ENCODE peak calls at places on chromosomes 4 and X, in eight cellular contexts. X, A, B, Q, L, F, G and P are unnamed samples. For H3K9me3 and H3K4me1, the result is how much of the 10 kb centered on the place peaks cover.

GRCh38 chr4:55158957-55159356 is 33.6 kb upstream of the KDR start:
- DNase-seq in X (no peak), A (no peak), B (no peak), Q (no peak), L (no peak), F (no peak), G (no peak), P (no peak)

GRCh38 chrX:30957753-30958152 is 68.7 kb upstream of the TAB3 start:
- DNase-seq in X (no peak), A (no peak), B (no peak), Q (no peak), L (peak), F (no peak), G (no peak), P (peak)

GRCh38 chrX:131854586-131854985 is 168.5 kb upstream of the STK26 start:
- DNase-seq in X (no peak), A (peak), B (no peak), Q (no peak), L (peak), F (peak), G (no peak), P (no peak)

GRCh38 chr4:75633846-75634245 is 3.5 kb upstream of the CDKL2 start:
- DNase-seq in X (no peak), A (no peak), B (no peak), Q (no peak), L (peak), F (no peak), G (no peak), P (no peak)

GRCh38 chr4:8160572-8160971 is 2.0 kb upstream of the ABLIM2 start:
- DNase-seq in X (no peak), A (no peak), B (no peak), Q (no peak), L (no peak), F (no peak), G (no peak), P (no peak)

GRCh38 chr4:143667461-143667860 is 33.0 kb downstream of the FREM3 start:
- DNase-seq in X (peak), A (peak), B (peak), Q (no peak), L (no peak), F (no peak), G (peak), P (no peak)

GRCh38 chr4:11529625-11530201 is 101.0 kb upstream of the HS3ST1 start:
- DNase-seq in X (no peak), A (no peak), B (no peak), Q (no peak), L (peak), F (no peak), G (no peak), P (peak)

GRCh38 chrX:13101439-13102139 is 57.2 kb upstream of the FAM9C start:
- DNase-seq in X (peak), A (peak), B (peak), Q (peak), L (peak), F (no peak), G (peak), P (peak)

GRCh38 chrX:15240414-15240813 is 29.5 kb downstream of the ASB9 start:
- DNase-seq in X (no peak), A (no peak), B (no peak), Q (no peak), L (no peak), F (no peak), G (no peak), P (no peak)

GRCh38 chrX:15245896-15246295 is 24.0 kb downstream of the ASB9 start:
- DNase-seq in X (no peak), A (no peak), B (no peak), Q (no peak), L (no peak), F (no peak), G (no peak), P (no peak)

GRCh38 chrX:15241258-15241657 is 28.6 kb downstream of the ASB9 start:
- DNase-seq in X (no peak), A (no peak), B (no peak), Q (no peak), L (no peak), F (no peak), G (no peak), P (no peak)

GRCh38 chrX:15244421-15244820 is 25.5 kb downstream of the ASB9 start:
- DNase-seq in X (no peak), A (no peak), B (no peak), Q (no peak), L (no peak), F (no peak), G (no peak), P (no peak)

GRCh38 chrX:15242899-15243555 is 26.9 kb downstream of the ASB9 start:
- DNase-seq in X (no peak), A (peak), B (no peak), Q (peak), L (peak), F (peak), G (peak), P (peak)
- H3K9me3 ChIP-seq in X (under half), A (under half), B (under half), Q (under half), L (under half), F (under half), G (under half), P (under half)

GRCh38 chr4:165814256-165815010 is 58.6 kb upstream of the TLL1 start:
- DNase-seq in X (no peak), A (peak), B (no peak), Q (no peak), L (peak), F (no peak), G (no peak), P (no peak)

GRCh38 chr4:165810726-165811125 is 62.3 kb upstream of the TLL1 start:
- DNase-seq in X (no peak), A (no peak), B (no peak), Q (no peak), L (no peak), F (no peak), G (no peak), P (no peak)

GRCh38 chr4:165813606-165814005 is 59.4 kb upstream of the TLL1 start:
- DNase-seq in X (no peak), A (no peak), B (no peak), Q (no peak), L (no peak), F (no peak), G (no peak), P (no peak)
- H3K4me1 ChIP-seq in X (under half), A (under half), B (under half), Q (under half), L (under half), F (under half), G (under half), P (under half)

GRCh38 chr4:151029537-151029936 is 14.5 kb upstream of the LRBA start:
- DNase-seq in X (no peak), A (no peak), B (no peak), Q (no peak), L (no peak), F (no peak), G (no peak), P (no peak)

GRCh38 chr4:151035321-151035720 is 20.2 kb upstream of the LRBA start:
- DNase-seq in X (no peak), A (no peak), B (no peak), Q (no peak), L (no peak), F (no peak), G (no peak), P (peak)

GRCh38 chr4:151034829-151035228 is 19.7 kb upstream of the LRBA start:
- DNase-seq in X (no peak), A (no peak), B (no peak), Q (no peak), L (no peak), F (no peak), G (no peak), P (no peak)

GRCh38 chr4:151031831-151032605 is 16.9 kb upstream of the LRBA start:
- DNase-seq in X (no peak), A (no peak), B (no peak), Q (no peak), L (peak), F (no peak), G (no peak), P (no peak)
- H3K27ac ChIP-seq in X (no peak), A (no peak), B (no peak), Q (no peak), L (no peak), F (peak), G (no peak), P (no peak)

GRCh38 chr4:116018831-116019230 is 905.4 kb upstream of the NDST4 start:
- DNase-seq in X (no peak), A (no peak), B (no peak), Q (no peak), L (no peak), F (no peak), G (no peak), P (no peak)

GRCh38 chr4:116015549-116015948 is 902.1 kb upstream of the NDST4 start:
- DNase-seq in X (no peak), A (no peak), B (no peak), Q (no peak), L (no peak), F (no peak), G (no peak), P (no peak)

GRCh38 chr4:116015062-116015461 is 901.6 kb upstream of the NDST4 start:
- DNase-seq in X (no peak), A (peak), B (no peak), Q (no peak), L (no peak), F (no peak), G (no peak), P (no peak)

GRCh38 chr4:116020141-116020722 is 906.8 kb upstream of the NDST4 start:
- DNase-seq in X (no peak), A (no peak), B (no peak), Q (no peak), L (no peak), F (no peak), G (no peak), P (no peak)

GRCh38 chr4:116016201-116016600 is 902.8 kb upstream of the NDST4 start:
- DNase-seq in X (no peak), A (no peak), B (no peak), Q (no peak), L (peak), F (no peak), G (no peak), P (no peak)
- H3K9me3 ChIP-seq in X (under half), A (half or more), B (under half), Q (under half), L (half or more), F (under half), G (under half), P (under half)

DNA sequence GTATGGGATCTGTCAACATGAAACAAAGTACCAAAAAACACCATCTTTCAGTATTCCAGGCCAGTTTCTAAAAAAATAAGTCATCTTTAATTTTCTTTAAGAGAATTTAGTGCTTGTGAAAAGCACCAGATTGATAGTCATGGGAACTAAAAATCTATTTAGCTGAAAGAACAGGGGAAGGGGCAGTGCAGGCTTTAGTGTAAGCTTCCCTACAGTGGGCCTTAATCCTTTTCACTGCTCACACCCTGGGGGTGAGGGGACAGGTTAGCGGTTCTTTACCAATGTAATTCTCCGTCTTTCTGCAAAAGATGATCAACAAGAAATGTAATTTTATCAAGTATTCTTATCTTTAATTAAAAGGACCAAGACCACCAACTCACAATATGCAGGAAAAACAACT is 47.1 kb downstream of the CHIC2 start:
- DNase-seq in X (no peak), A (no peak), B (no peak), Q (no peak), L (no peak), F (no peak), G (no peak), P (no peak)
- H3K4me1 ChIP-seq in X (under half), A (under half), B (under half), Q (under half), L (under half), F (under half), G (under half), P (under half)

GRCh38 chrX:74448669-74449068 is 27.4 kb downstream of the SLC16A2 start:
- DNase-seq in X (no peak), A (no peak), B (no peak), Q (no peak), L (no peak), F (no peak), G (no peak), P (no peak)

GRCh38 chrX:74451450-74452198 is 30.3 kb downstream of the SLC16A2 start:
- DNase-seq in X (no peak), A (no peak), B (no peak), Q (no peak), L (no peak), F (no peak), G (no peak), P (no peak)

GRCh38 chrX:74450803-74451449 is 29.6 kb downstream of the SLC16A2 start:
- DNase-seq in X (no peak), A (peak), B (no peak), Q (no peak), L (peak), F (no peak), G (no peak), P (peak)

GRCh38 chrX:74449322-74449936 is 28.1 kb downstream of the SLC16A2 start:
- DNase-seq in X (no peak), A (peak), B (no peak), Q (peak), L (no peak), F (peak), G (peak), P (no peak)

GRCh38 chrX:74449937-74450330 is 28.6 kb downstream of the SLC16A2 start:
- DNase-seq in X (no peak), A (no peak), B (no peak), Q (no peak), L (peak), F (no peak), G (no peak), P (no peak)
- H3K27ac ChIP-seq in X (no peak), A (no peak), B (no peak), Q (no peak), L (no peak), F (no peak), G (no peak), P (no peak)

DNA sequence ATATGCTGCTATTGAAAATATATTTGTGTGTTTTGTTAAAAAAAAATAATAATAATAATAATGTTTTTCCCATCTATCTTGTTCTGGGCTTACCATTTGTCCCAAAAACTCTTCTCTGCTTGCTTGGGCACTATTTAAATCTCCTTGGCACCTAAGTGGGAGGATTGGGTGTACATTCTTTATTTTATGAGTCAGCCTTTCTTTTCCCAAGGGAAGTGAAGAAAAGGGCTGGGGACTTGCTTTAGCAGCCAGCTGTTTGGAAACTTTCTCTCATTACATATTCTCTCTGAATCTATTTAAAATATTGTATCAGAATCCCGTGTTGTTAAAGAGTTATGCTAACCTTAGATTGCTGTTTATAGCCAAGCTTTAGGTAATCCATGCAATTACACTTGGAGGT is 2332.4 kb downstream of the ARAP2 start:
- DNase-seq in X (no peak), A (no peak), B (no peak), Q (no peak), L (no peak), F (no peak), G (no peak), P (no peak)
- H3K9me3 ChIP-seq in X (under half), A (under half), B (under half), Q (under half), L (half or more), F (under half), G (under half), P (under half)

GRCh38 chr4:3872834-3873313 is 106.7 kb downstream of the ADRA2C start:
- DNase-seq in X (no peak), A (no peak), B (no peak), Q (no peak), L (no peak), F (no peak), G (no peak), P (no peak)
- H3K4me1 ChIP-seq in X (under half), A (under half), B (under half), Q (under half), L (under half), F (under half), G (under half), P (under half)

DNA sequence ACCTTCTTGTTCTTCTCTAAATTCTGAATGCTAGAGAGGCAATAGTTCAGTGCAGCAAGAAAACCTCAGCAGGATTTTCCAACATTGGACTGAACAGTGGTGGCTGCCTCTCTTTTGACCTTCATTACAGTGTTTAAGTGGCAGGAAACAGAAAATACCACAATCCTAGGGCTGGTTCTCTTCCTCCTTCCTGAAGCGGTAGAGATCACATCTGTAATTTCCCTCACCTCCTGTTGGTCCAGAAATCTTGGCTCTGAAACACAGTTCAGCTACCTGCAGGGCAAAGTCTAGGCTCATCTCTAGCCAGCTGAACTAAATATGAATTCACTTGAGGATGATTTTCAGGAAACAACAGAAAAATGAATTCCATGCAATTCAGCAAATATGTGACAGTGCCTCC is 531.9 kb downstream of the INPP4B start:
- DNase-seq in X (no peak), A (no peak), B (no peak), Q (no peak), L (no peak), F (no peak), G (no peak), P (no peak)
- H3K27ac ChIP-seq in X (no peak), A (no peak), B (no peak), Q (no peak), L (no peak), F (no peak), G (peak), P (peak)